ENCODE peak calls at places on chromosomes 16 and 17, in four cellular contexts. N is upper lobe of right lung, Q is iPS-NIHi11, O is cardiac muscle cell. L is an unnamed sample.

GRCh38 chr16:2095315-2095853 is 40.3 kb downstream of the PKD1 start:
- DNase-seq in N (no peak), Q (no peak), O (no peak), L (no peak)

GRCh38 chr17:42928714-42929496 is 28.3 kb downstream of the G6PC1 start:
- DNase-seq in N (no peak), Q (peak), O (peak), L (peak)

GRCh38 chr16:30028438-30029093 is 2.5 kb downstream of the TLCD3B start:
- DNase-seq in N (no peak), Q (peak), O (peak), L (no peak)

GRCh38 chr16:56938664-56939513 is 6.9 kb downstream of the HERPUD1 start:
- DNase-seq in N (no peak), Q (no peak), O (no peak), L (no peak)

GRCh38 chr17:21166599-21167265 is 40.0 kb downstream of the DHRS7B start:
- DNase-seq in N (no peak), Q (no peak), O (no peak), L (no peak)

GRCh38 chr17:233473-233941 is 52.1 kb upstream of the DOC2B start:
- DNase-seq in N (peak), Q (no peak), O (no peak), L (no peak)

GRCh38 chr17:58837699-58838098 is 82.0 kb downstream of the PPM1E start:
- DNase-seq in N (no peak), Q (no peak), O (no peak), L (no peak)

GRCh38 chr17:69773081-69773480 is 301.9 kb upstream of the KCNJ16 start:
- DNase-seq in N (no peak), Q (no peak), O (no peak), L (no peak)

GRCh38 chr17:3667366-3668278 is 756 bp downstream of the TAX1BP3 start:
- DNase-seq in N (peak), Q (peak), O (peak), L (peak)

GRCh38 chr16:86303787-86304685 is 206.3 kb upstream of the FOXF1 start:
- DNase-seq in N (no peak), Q (no peak), O (no peak), L (no peak)

GRCh38 chr16:87621976-87622713 is 19.8 kb downstream of the JPH3 start:
- DNase-seq in N (no peak), Q (no peak), O (no peak), L (no peak)

GRCh38 chr17:57603978-57604377 is 141.1 kb downstream of the CCDC182 start:
- DNase-seq in N (peak), Q (no peak), O (no peak), L (no peak)

GRCh38 chr16:31333686-31334649 is 21.0 kb upstream of the ITGAX start:
- DNase-seq in N (no peak), Q (peak), O (peak), L (peak)

GRCh38 chr17:12691173-12691572 is 25.5 kb downstream of the MYOCD start:
- DNase-seq in N (no peak), Q (no peak), O (no peak), L (no peak)

GRCh38 chr17:4536259-4536741 is 18.9 kb downstream of the MYBBP1A start:
- DNase-seq in N (no peak), Q (peak), O (peak), L (no peak)

GRCh38 chr17:31580331-31581021 is 189.0 kb downstream of the RAB11FIP4 start:
- DNase-seq in N (peak), Q (no peak), O (no peak), L (peak)

GRCh38 chr17:69874220-69874670 is 200.8 kb upstream of the KCNJ16 start:
- DNase-seq in N (no peak), Q (no peak), O (no peak), L (no peak)

GRCh38 chr17:46862949-46863348 is 11.6 kb downstream of the WNT9B start:
- DNase-seq in N (no peak), Q (peak), O (no peak), L (no peak)

GRCh38 chr16:19014456-19014855 is 30.7 kb downstream of the TMC7 start:
- DNase-seq in N (peak), Q (no peak), O (no peak), L (no peak)

GRCh38 chr17:6572997-6573396 is 16.6 kb upstream of the PITPNM3 start:
- DNase-seq in N (no peak), Q (no peak), O (no peak), L (no peak)

GRCh38 chr16:48311242-48311641 is 63.9 kb upstream of the ABCC11 start:
- DNase-seq in N (no peak), Q (no peak), O (no peak), L (no peak)

GRCh38 chr16:81905277-81905676 is 106.0 kb downstream of the SDR42E1 start:
- DNase-seq in N (no peak), Q (peak), O (no peak), L (no peak)

L was measured in D341Med.